ENCODE peak calls at places on chromosomes 4 and X, in six cellular contexts. Z is lower lobe of right lung; V is pulmonary artery endothelial cell; K is activated CD4-positive, alpha-beta T cell treated with anti-CD3 and anti-CD28 coated beads, Interleukin-2, amount 50 U/mL, for 24 hours; B is substantia nigra; I is GM23338. M is an unnamed sample.

GRCh38 chr4:158858410-158859189 is 89.8 kb downstream of the FNIP2 start:
- DNase-seq in V (no peak), B (no peak), Z (no peak), K (no peak), I (no peak), M (no peak)

GRCh38 chrX:148504412-148504950 is 4.1 kb downstream of the AFF2 start:
- DNase-seq in Z (no peak), I (peak; percentile 13), V (no peak), K (no peak), B (no peak), M (no peak)

GRCh38 chrX:49166914-49167739 is 4.6 kb downstream of the MAGIX start:
- DNase-seq in B (no peak), Z (peak; percentile 78), K (no peak), I (peak; percentile 49), V (no peak), M (peak; percentile 86)

GRCh38 chr4:128583753-128584712 is 225.5 kb upstream of the JADE1 start:
- DNase-seq in K (no peak), V (no peak), I (no peak), B (no peak), Z (no peak), M (no peak)

GRCh38 chrX:118164138-118164537 is 47.5 kb upstream of the KLHL13 start:
- DNase-seq in Z (no peak), K (no peak), I (no peak), V (no peak), B (no peak), M (no peak)

GRCh38 chr4:186669159-186669720 is 54.4 kb downstream of the FAT1 start:
- DNase-seq in K (no peak), I (peak; percentile 73), B (no peak), Z (no peak), V (no peak), M (no peak)

GRCh38 chr4:38177792-38178665 is 217.8 kb downstream of the PTTG2 start:
- DNase-seq in V (no peak), B (no peak), Z (peak; percentile 91), K (no peak), I (no peak), M (peak; percentile 62)

GRCh38 chr4:188819243-188819642 is 680.0 kb downstream of the TRIML1 start:
- DNase-seq in Z (no peak), K (no peak), V (no peak), B (no peak), I (no peak), M (no peak)

GRCh38 chrX:24259544-24260240 is 54.2 kb downstream of the SUPT20HL2 start:
- DNase-seq in K (no peak), B (no peak), V (peak; percentile 8), Z (no peak), I (peak; percentile 69), M (no peak)

GRCh38 chr4:147638942-147639341 is 21.7 kb downstream of the TMEM184C start:
- DNase-seq in B (no peak), K (no peak), V (no peak), I (no peak), Z (no peak), M (no peak)

GRCh38 chr4:159358226-159358625 is 255.3 kb downstream of the RAPGEF2 start:
- DNase-seq in I (no peak), K (no peak), B (no peak), Z (no peak), V (no peak), M (no peak)

GRCh38 chr4:120921456-120922389 is 803 bp downstream of the PRDM5 start:
- DNase-seq in Z (peak; percentile 75), I (peak; percentile 48), B (no peak), K (peak; percentile 19), V (no peak), M (no peak)

GRCh38 chr4:26179316-26179760 is 141.5 kb upstream of the RBPJ start:
- DNase-seq in Z (no peak), V (no peak), I (no peak), K (no peak), B (no peak), M (no peak)

GRCh38 chr4:14125375-14126129 is 498.0 kb upstream of the BOD1L1 start:
- DNase-seq in K (no peak), Z (no peak), V (no peak), I (no peak), B (no peak), M (no peak)

GRCh38 chrX:142483965-142484364 is 278.9 kb upstream of the MAGEC2 start:
- DNase-seq in B (no peak), K (no peak), V (no peak), I (no peak), Z (no peak), M (no peak)

GRCh38 chr4:17468638-17469221 is 43.2 kb downstream of the QDPR start:
- DNase-seq in V (no peak), K (no peak), Z (no peak), I (peak; percentile 67), B (no peak), M (no peak)

GRCh38 chr4:118941149-118941548 is 52.5 kb downstream of the SYNPO2 start:
- DNase-seq in V (no peak), I (no peak), B (no peak), K (no peak), Z (no peak), M (no peak)

GRCh38 chr4:149796381-149796780 is 19.3 kb downstream of the IQCM start:
- DNase-seq in K (no peak), B (no peak), I (no peak), Z (no peak), V (no peak), M (no peak)

GRCh38 chr4:40594261-40595178 is 35.1 kb downstream of the RBM47 start:
- DNase-seq in B (no peak), K (no peak), I (no peak), V (no peak), Z (no peak), M (no peak)

GRCh38 chr4:13701937-13702446 is 74.5 kb upstream of the BOD1L1 start:
- DNase-seq in I (no peak), Z (no peak), B (no peak), V (no peak), K (no peak), M (no peak)

GRCh38 chr4:150009533-150009932 is 68.7 kb upstream of the DCLK2 start:
- DNase-seq in V (no peak), K (no peak), Z (no peak), I (no peak), B (no peak), M (no peak)

GRCh38 chr4:16043820-16044554 is 39.8 kb downstream of the PROM1 start:
- DNase-seq in Z (no peak), K (no peak), B (no peak), I (no peak), V (no peak), M (no peak)

GRCh38 chr4:10184051-10184450 is 67.5 kb upstream of the WDR1 start:
- DNase-seq in B (no peak), K (no peak), Z (no peak), I (no peak), V (no peak), M (no peak)

GRCh38 chrX:45758319-45758718 is 557.6 kb upstream of the DIPK2B start:
- DNase-seq in V (peak; percentile 60), K (no peak), I (no peak), Z (no peak), B (no peak), M (peak; percentile 51)

GRCh38 chr4:165715989-165716388 is 157.0 kb upstream of the TLL1 start:
- DNase-seq in Z (no peak), V (no peak), K (no peak), I (no peak), B (no peak), M (no peak)

GRCh38 chrX:2697741-2698294 is 6.7 kb downstream of the CD99 start:
- DNase-seq in I (no peak), B (no peak), V (no peak), K (no peak), Z (no peak), M (no peak)

GRCh38 chr4:14863420-14864364 is 138.6 kb upstream of the CPEB2 start:
- DNase-seq in I (no peak), Z (no peak), K (no peak), V (no peak), B (no peak), M (no peak)

GRCh38 chr4:137608085-137608484 is 75.8 kb upstream of the PCDH18 start:
- DNase-seq in Z (no peak), K (no peak), V (no peak), I (peak; percentile 34), B (no peak), M (no peak)

GRCh38 chrX:139889760-139890159 is 43.1 kb downstream of the ATP11C start:
- DNase-seq in Z (no peak), K (no peak), B (no peak), I (no peak), V (no peak), M (no peak)